ENCODE peak calls at places on chromosomes 6 and 20, in seven cellular contexts. X is activated T-cell treated with anti-CD3 and anti-CD28 coated beads, Interleukin-2, amount 50 U/mL, for 4 hours; C is heart right ventricle; M is ELR; Q is RCC 7860; L is neural progenitor cell; Y is putamen. S is an unnamed sample.

GRCh38 chr6:129186988-129187387 is 304.1 kb downstream of the LAMA2 start:
- DNase-seq in X (no peak), C (no peak), M (peak), Q (peak), L (no peak), Y (peak), S (no peak)

GRCh38 chr20:20211274-20211987 is 156.5 kb upstream of the INSM1 start:
- DNase-seq in X (no peak), C (no peak), M (peak), Q (peak), L (no peak), Y (no peak), S (no peak)

GRCh38 chr6:144176043-144176442 is 25.7 kb downstream of the STX11 start:
- DNase-seq in X (no peak), C (no peak), M (no peak), Q (no peak), L (no peak), Y (no peak), S (no peak)

GRCh38 chr6:141421378-141421777 is 711.3 kb upstream of the GJE1 start:
- DNase-seq in X (no peak), C (no peak), M (peak), Q (peak), L (no peak), Y (no peak), S (no peak)

GRCh38 chr6:129744201-129744879 is 34.4 kb upstream of the ARHGAP18 start:
- DNase-seq in X (no peak), C (no peak), M (peak), Q (peak), L (no peak), Y (no peak), S (no peak)

GRCh38 chr6:110039996-110040383 is 61.9 kb downstream of the GPR6 start:
- DNase-seq in X (no peak), C (no peak), M (peak), Q (no peak), L (peak), Y (no peak), S (no peak)

GRCh38 chr20:34250005-34250404 is 8.8 kb downstream of the ASIP start:
- DNase-seq in X (no peak), C (no peak), M (no peak), Q (no peak), L (no peak), Y (no peak), S (no peak)

GRCh38 chr6:110875548-110876169 is 1.1 kb downstream of the AMD1 start:
- DNase-seq in X (peak), C (peak), M (peak), Q (no peak), L (peak), Y (peak), S (peak)

GRCh38 chr20:29878281-29878741 is 1379.2 kb upstream of the DEFB115 start:
- DNase-seq in X (no peak), C (no peak), M (peak), Q (no peak), L (peak), Y (no peak), S (no peak)

GRCh38 chr6:161403717-161404116 is 129.9 kb upstream of the AGPAT4 start:
- DNase-seq in X (no peak), C (no peak), M (no peak), Q (no peak), L (no peak), Y (no peak), S (no peak)

GRCh38 chr6:119333707-119334295 is 15.8 kb downstream of the MAN1A1 start:
- DNase-seq in X (no peak), C (no peak), M (peak), Q (no peak), L (no peak), Y (no peak), S (no peak)

GRCh38 chr6:142162780-142163179 is 15.7 kb downstream of the VTA1 start:
- DNase-seq in X (no peak), C (no peak), M (no peak), Q (no peak), L (no peak), Y (no peak), S (no peak)

GRCh38 chr6:38179300-38179699 is 359.8 kb downstream of the ZFAND3 start:
- DNase-seq in X (no peak), C (no peak), M (no peak), Q (no peak), L (no peak), Y (peak), S (no peak)

GRCh38 chr20:25051386-25052155 is 6.4 kb downstream of the ACSS1 start:
- DNase-seq in X (no peak), C (no peak), M (no peak), Q (no peak), L (no peak), Y (no peak), S (peak)

GRCh38 chr20:17225891-17226409 is 890 bp upstream of the PCSK2 start:
- DNase-seq in X (no peak), C (no peak), M (no peak), Q (no peak), L (peak), Y (peak), S (no peak)

GRCh38 chr6:11283629-11284028 is 51.2 kb upstream of the NEDD9 start:
- DNase-seq in X (no peak), C (no peak), M (no peak), Q (no peak), L (no peak), Y (no peak), S (no peak)

S was measured in psoas muscle.